ENCODE peak calls at places on chromosomes 12 and 14, in four cellular contexts. F is K562, A is WTC11, V is HepG2. U is an unnamed sample.

GRCh38 chr12:115398311-115398781 is 714.4 kb upstream of the TBX3 start:
- DNase-seq in V (peak; percentile 92), A (no peak), F (no peak), U (peak; percentile 16)

GRCh38 chr14:21084988-21085853 is 13.2 kb downstream of the ZNF219 start:
- DNase-seq in V (no peak), F (no peak), A (no peak), U (peak; percentile 15)

GRCh38 chr12:16962889-16963288 is 356.9 kb upstream of the LMO3 start:
- DNase-seq in F (no peak), A (no peak), V (no peak), U (no peak)

GRCh38 chr12:93127582-93128331 is 198.7 kb upstream of the EEA1 start:
- DNase-seq in A (peak; percentile 22), F (peak; percentile 27), V (peak; percentile 98), U (no peak)

GRCh38 chr12:51846911-51847829 is 1.3 kb downstream of the FIGNL2 start:
- DNase-seq in F (peak; percentile 46), V (no peak), A (peak; percentile 64), U (peak; percentile 94)

GRCh38 chr14:20714593-20715250 is 26.2 kb downstream of the ANG start:
- DNase-seq in F (no peak), V (no peak), A (no peak), U (no peak)

GRCh38 chr12:123135688-123136087 is 15.2 kb downstream of the PITPNM2 start:
- DNase-seq in F (no peak), A (no peak), V (no peak), U (no peak)

GRCh38 chr14:101962503-101962874 is 1.9 kb upstream of the DYNC1H1 start:
- DNase-seq in V (peak; percentile 90), A (no peak), F (peak; percentile 55), U (peak; percentile 73)

GRCh38 chr14:35865611-35866010 is 39.5 kb downstream of the BRMS1L start:
- DNase-seq in F (no peak), V (no peak), A (no peak), U (no peak)

GRCh38 chr14:103520657-103521437 is 1.8 kb downstream of the CKB start:
- DNase-seq in F (peak; percentile 78), A (peak; percentile 79), V (no peak), U (peak; percentile 92)

GRCh38 chr12:32034045-32034444 is 72.6 kb upstream of the BICD1 start:
- DNase-seq in A (no peak), F (no peak), V (no peak), U (no peak)

GRCh38 chr14:76975051-76975450 is 53.5 kb downstream of the IRF2BPL start:
- DNase-seq in A (no peak), F (no peak), V (no peak), U (no peak)

GRCh38 chr12:108468149-108468968 is 46.7 kb upstream of the FICD start:
- DNase-seq in F (peak; percentile 54), A (no peak), V (peak; percentile 21), U (no peak)

GRCh38 chr12:10211975-10212622 is 578 bp upstream of the GABARAPL1 start:
- DNase-seq in A (peak; percentile 91), F (peak; percentile 73), V (peak; percentile 95), U (peak; percentile 88)

GRCh38 chr14:96053600-96054381 is 14.6 kb downstream of the C14orf132 start:
- DNase-seq in F (no peak), V (no peak), A (no peak), U (peak; percentile 47)

GRCh38 chr12:120992989-120993388 is 14.6 kb downstream of the HNF1A start:
- DNase-seq in V (no peak), A (no peak), F (no peak), U (no peak)

GRCh38 chr14:21704340-21704737 is 30.7 kb upstream of the OR4E1 start:
- DNase-seq in A (no peak), F (no peak), V (no peak), U (no peak)

GRCh38 chr12:48932878-48933277 is 7.6 kb upstream of the FKBP11 start:
- DNase-seq in A (no peak), F (no peak), V (no peak), U (no peak)

GRCh38 chr12:55743131-55743921 is 404 bp downstream of the GDF11 start:
- DNase-seq in A (peak; percentile 67), V (no peak), F (peak; percentile 88), U (peak; percentile 91)

GRCh38 chr12:33825986-33826602 is 196.2 kb upstream of the ALG10 start:
- DNase-seq in A (no peak), F (no peak), V (no peak), U (no peak)

GRCh38 chr14:102517412-102518062 is 8.0 kb upstream of the ANKRD9 start:
- DNase-seq in F (no peak), V (no peak), A (peak; percentile 48), U (no peak)

GRCh38 chr12:107560194-107560905 is 125.2 kb upstream of the PWP1 start:
- DNase-seq in V (peak; percentile 12), F (no peak), A (peak; percentile 15), U (no peak)

GRCh38 chr12:90741611-90742010 is 213.4 kb downstream of the CCER1 start:
- DNase-seq in V (no peak), F (no peak), A (no peak), U (no peak)

GRCh38 chr12:47722926-47723631 is 2.2 kb downstream of the ENDOU start:
- DNase-seq in A (no peak), F (no peak), V (no peak), U (no peak)

GRCh38 chr12:13377698-13378097 is 181.2 kb downstream of the EMP1 start:
- DNase-seq in F (no peak), A (no peak), V (no peak), U (no peak)

GRCh38 chr14:33842299-33842698 is 108.6 kb downstream of the EGLN3 start:
- DNase-seq in A (no peak), V (no peak), F (no peak), U (no peak)

GRCh38 chr12:123095074-123095694 is 55.7 kb downstream of the PITPNM2 start:
- DNase-seq in V (no peak), F (no peak), A (no peak), U (no peak)

GRCh38 chr14:63248211-63248610 is 44.0 kb downstream of the RHOJ start:
- DNase-seq in A (no peak), F (no peak), V (no peak), U (no peak)

GRCh38 chr12:92945659-92946220 is 16.6 kb upstream of the EEA1 start:
- DNase-seq in V (peak; percentile 95), F (no peak), A (no peak), U (no peak)

GRCh38 chr14:33794791-33795300 is 156.0 kb downstream of the EGLN3 start:
- DNase-seq in V (no peak), F (no peak), A (no peak), U (no peak)

GRCh38 chr12:89801284-89801683 is 92.6 kb upstream of the ATP2B1 start:
- DNase-seq in A (no peak), F (no peak), V (no peak), U (no peak)

GRCh38 chr14:101564819-101565698 is 3.8 kb downstream of the DIO3 start:
- DNase-seq in V (no peak), A (peak; percentile 55), F (no peak), U (peak; percentile 73)

GRCh38 chr12:124904306-124905098 is 9.9 kb downstream of the UBC start:
- DNase-seq in A (no peak), F (peak; percentile 79), V (peak; percentile 72), U (peak; percentile 48)

GRCh38 chr12:65074932-65075331 is 46.2 kb downstream of the WIF1 start:
- DNase-seq in F (no peak), A (no peak), V (peak; percentile 16), U (no peak)

GRCh38 chr12:110105159-110105558 is 19.0 kb upstream of the IFT81 start:
- DNase-seq in F (no peak), A (no peak), V (no peak), U (no peak)

GRCh38 chr12:44021471-44021971 is 185.6 kb downstream of the TMEM117 start:
- DNase-seq in F (no peak), V (no peak), A (no peak), U (no peak)

GRCh38 chr12:180445-180844 is 33.5 kb downstream of the SLC6A12 start:
- DNase-seq in A (no peak), V (no peak), F (peak; percentile 28), U (no peak)

GRCh38 chr12:8912910-8913309 is 1.4 kb upstream of the PHC1 start:
- DNase-seq in A (peak; percentile 38), F (peak; percentile 15), V (no peak), U (peak; percentile 41)

DNA sequence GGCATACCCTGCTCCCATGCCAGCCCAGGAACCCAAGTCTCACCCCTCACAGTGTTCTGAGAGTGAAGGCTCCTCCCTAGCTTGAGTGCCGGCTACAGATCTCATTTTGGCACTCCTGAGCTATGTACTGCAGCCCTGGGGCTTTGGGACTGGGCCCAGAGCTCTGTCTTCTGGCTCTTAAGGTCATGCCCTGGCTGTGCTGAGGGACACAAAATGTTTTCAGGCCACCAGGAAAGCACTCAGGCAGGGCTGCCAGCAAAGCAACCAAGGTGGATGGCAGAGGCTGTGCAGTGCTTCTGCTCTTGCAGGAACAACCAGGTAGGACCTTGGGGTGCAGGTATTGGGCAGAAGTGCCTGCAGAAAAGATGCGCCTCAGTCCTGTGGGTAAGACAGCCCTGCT is 564.0 kb downstream of the SLC6A15 start:
- DNase-seq in A (no peak), F (no peak), V (no peak), U (no peak)
- TF ChIP-seq FOXJ3 in A (no peak), F (no peak), V (no peak), U (no peak)

GRCh38 chr14:69480136-69480535 is 4.4 kb upstream of the PLEKHD1 start:
- DNase-seq in F (no peak), V (no peak), A (no peak), U (no peak)
- TF ChIP-seq FOXJ3 in F (no peak), V (no peak), A (no peak), U (no peak)

GRCh38 chr14:50045039-50045711 is 71.2 kb downstream of the VCPKMT start:
- DNase-seq in A (no peak), F (no peak), V (peak; percentile 82), U (peak; percentile 32)
- TF ChIP-seq FOXJ3 in A (no peak), F (no peak), V (peak; percentile 82), U (no peak)

GRCh38 chr14:71454010-71454409 is 478.2 kb upstream of the RGS6 start:
- DNase-seq in A (no peak), F (no peak), V (no peak), U (no peak)
- TF ChIP-seq FOXJ3 in A (no peak), F (no peak), V (no peak), U (no peak)

DNA sequence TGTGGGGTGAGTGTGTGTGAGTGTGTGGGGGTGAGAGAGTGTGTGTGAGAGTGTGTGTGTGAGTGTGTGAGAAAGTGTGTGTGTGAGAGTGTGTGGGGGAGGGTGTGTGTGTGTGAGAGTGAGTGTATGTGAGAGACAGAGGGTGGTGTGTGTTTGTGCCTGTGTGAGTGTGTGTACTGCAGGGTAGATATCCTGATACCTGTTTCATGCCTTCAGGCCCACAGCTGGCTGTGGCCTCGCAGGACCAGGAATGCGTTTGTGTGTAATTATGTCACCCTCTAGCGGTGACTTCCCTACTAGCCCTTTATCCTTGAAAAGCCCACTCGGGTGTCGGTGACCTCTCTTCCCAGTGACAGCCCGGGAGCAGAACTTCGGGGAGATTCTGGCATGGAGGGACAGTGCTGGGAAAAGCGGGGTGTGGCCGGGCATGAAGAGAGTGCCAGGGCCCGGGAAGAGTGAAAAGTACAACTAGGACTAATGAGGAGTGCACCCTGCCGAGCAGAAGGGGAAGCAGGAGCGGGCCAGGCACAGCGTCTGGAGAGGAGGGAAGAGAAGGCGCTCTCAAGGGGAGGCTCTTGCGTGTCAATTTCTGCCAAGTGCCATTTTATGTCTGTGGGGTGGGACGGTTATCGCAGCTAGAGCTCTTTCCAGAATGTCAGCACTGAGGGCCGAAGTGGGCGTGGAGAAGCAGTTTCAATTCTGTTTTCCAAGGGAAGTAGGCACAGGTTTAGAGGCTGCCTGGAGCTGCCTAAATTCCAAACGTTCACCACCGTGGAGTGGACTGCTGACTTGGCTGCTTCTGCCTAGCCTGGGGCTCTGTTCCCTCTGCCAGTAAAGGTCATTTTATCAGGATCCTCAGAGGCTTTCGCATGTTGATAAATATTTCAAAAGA is 11.0 kb upstream of the FBXL14 start:
- DNase-seq in A (peak; percentile 48), V (peak; percentile 70), F (peak; percentile 53), U (peak; percentile 79)
- TF ChIP-seq FOXJ3 in A (no peak), V (no peak), F (no peak), U (no peak)

U was measured in SK-N-SH.